ENCODE peak calls at places on chromosomes 13 and 19, in eight cellular contexts. Y is thoracic aorta, X is activated B cell treated with CpG ODN at 0.5 μM for 24 hours, B is cardiac muscle cell, T is bronchial epithelial cell, C is endothelial cell, Z is cardiac fibroblast, E is endodermal cell. U is an unnamed sample.

GRCh38 chr13:33927315-33927714 is 109.4 kb downstream of the RFC3 start:
- DNase-seq in Y (no peak), X (no peak), B (peak; percentile 60), T (peak; percentile 20), C (no peak), Z (peak; percentile 77), E (no peak), U (no peak)

GRCh38 chr19:55528030-55528801 is 8.7 kb downstream of the SBK2 start:
- DNase-seq in Y (no peak), X (no peak), B (peak; percentile 29), T (no peak), C (no peak), Z (no peak), E (no peak), U (no peak)

GRCh38 chr13:46113596-46113995 is 8.8 kb upstream of the CPB2 start:
- DNase-seq in Y (no peak), X (no peak), B (peak; percentile 18), T (peak; percentile 78), C (no peak), Z (peak; percentile 9), E (no peak), U (no peak)

GRCh38 chr19:13507053-13507611 is 853 bp upstream of the CACNA1A start:
- DNase-seq in Y (no peak), X (no peak), B (peak; percentile 40), T (no peak), C (no peak), Z (peak; percentile 28), E (peak; percentile 67), U (no peak)

GRCh38 chr13:75258159-75258782 is 223.7 kb downstream of the TBC1D4 start:
- DNase-seq in Y (no peak), X (no peak), B (peak; percentile 70), T (peak; percentile 65), C (no peak), Z (peak; percentile 74), E (no peak), U (no peak)

GRCh38 chr19:41595258-41595889 is 19.4 kb downstream of the CEACAM21 start:
- DNase-seq in Y (no peak), X (peak; percentile 35), B (peak; percentile 88), T (peak; percentile 83), C (peak; percentile 70), Z (peak; percentile 91), E (peak; percentile 83), U (peak; percentile 76)

GRCh38 chr13:113410472-113411201 is 42.7 kb downstream of the ADPRHL1 start:
- DNase-seq in Y (peak; percentile 66), X (no peak), B (no peak), T (peak; percentile 2), C (no peak), Z (peak; percentile 90), E (no peak), U (no peak)

GRCh38 chr13:92530364-92530763 is 696.2 kb upstream of the GPC6 start:
- DNase-seq in Y (no peak), X (no peak), B (peak; percentile 57), T (no peak), C (no peak), Z (no peak), E (no peak), U (no peak)

GRCh38 chr19:22286151-22286810 is at the start of gene ZNF729:
- DNase-seq in Y (no peak), X (no peak), B (no peak), T (no peak), C (no peak), Z (no peak), E (no peak), U (no peak)

GRCh38 chr19:28472111-28472510 is 740.8 kb downstream of the UQCRFS1 start:
- DNase-seq in Y (no peak), X (no peak), B (no peak), T (no peak), C (no peak), Z (peak; percentile 40), E (no peak), U (no peak)

GRCh38 chr19:13022859-13023636 is 27.8 kb downstream of the NFIX start:
- DNase-seq in Y (no peak), X (no peak), B (peak; percentile 97), T (peak; percentile 87), C (no peak), Z (peak; percentile 96), E (peak; percentile 71), U (no peak)

GRCh38 chr13:74061939-74062595 is 72.1 kb downstream of the KLF12 start:
- DNase-seq in Y (no peak), X (no peak), B (peak; percentile 80), T (no peak), C (no peak), Z (peak; percentile 71), E (no peak), U (no peak)

GRCh38 chr13:71320452-71320851 is 546.6 kb downstream of the DACH1 start:
- DNase-seq in Y (no peak), X (no peak), B (peak; percentile 53), T (peak; percentile 35), C (peak; percentile 41), Z (peak; percentile 61), E (peak; percentile 63), U (no peak)

GRCh38 chr19:14632286-14632685 is 42.4 kb downstream of the ADGRE3 start:
- DNase-seq in Y (no peak), X (no peak), B (peak; percentile 13), T (peak; percentile 45), C (no peak), Z (peak; percentile 49), E (peak; percentile 75), U (peak; percentile 50)

GRCh38 chr13:114111577-114111976 is 20.8 kb downstream of the RASA3 start:
- DNase-seq in Y (no peak), X (no peak), B (no peak), T (no peak), C (no peak), Z (no peak), E (peak; percentile 44), U (peak; percentile 25)

GRCh38 chr19:7603919-7604318 is 8.3 kb downstream of the CAMSAP3 start:
- DNase-seq in Y (no peak), X (no peak), B (peak; percentile 43), T (no peak), C (no peak), Z (no peak), E (no peak), U (no peak)
- TF ChIP-seq CTCF in Y (no peak), X (no peak), B (no peak), T (no peak), C (no peak), Z (no peak), E (no peak), U (no peak)

GRCh38 chr13:102399791-102400618 is 1.8 kb downstream of the FGF14 start:
- DNase-seq in Y (no peak), X (no peak), B (no peak), T (no peak), C (peak; percentile 18), Z (no peak), E (peak; percentile 82), U (no peak)
- TF ChIP-seq CTCF in Y (no peak), X (no peak), B (no peak), T (peak; percentile 4), C (no peak), Z (no peak), E (peak; percentile 45), U (no peak)

DNA sequence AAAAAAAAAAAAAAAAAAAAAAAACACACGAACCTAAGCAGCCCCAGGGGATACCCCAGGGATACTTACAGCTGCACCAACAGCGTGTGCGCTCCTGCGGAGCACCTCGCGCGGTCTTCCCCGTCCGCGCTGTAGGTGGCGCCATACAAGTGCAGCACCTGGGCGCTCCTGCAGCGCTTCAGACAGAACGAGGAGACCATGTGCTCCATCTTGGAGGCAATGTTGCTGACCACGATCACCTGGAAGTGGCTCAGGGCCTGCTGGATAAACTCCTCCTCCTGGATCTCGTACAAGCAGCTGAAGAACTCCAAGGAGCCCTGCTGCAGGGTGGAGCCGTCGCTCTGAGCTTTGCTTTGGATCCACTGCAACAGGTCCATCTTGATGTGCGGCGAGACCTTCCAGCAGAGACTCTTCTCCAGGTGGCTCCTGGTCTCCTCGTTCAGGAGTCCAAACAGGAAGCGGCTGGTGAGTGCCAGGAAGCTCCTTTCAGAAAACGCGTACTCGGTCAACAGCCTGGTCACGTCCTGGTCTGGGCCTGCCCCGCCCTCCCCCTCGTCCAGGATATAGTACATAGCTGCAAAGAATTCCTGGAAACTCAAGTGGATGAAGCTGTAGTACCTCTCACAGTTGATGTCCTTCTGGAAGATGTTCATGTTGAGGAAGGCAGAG is 14.5 kb downstream of the NLRP12 start:
- DNase-seq in Y (no peak), X (no peak), B (no peak), T (no peak), C (peak; percentile 36), Z (no peak), E (peak; percentile 89), U (no peak)
- TF ChIP-seq CTCF in Y (no peak), X (no peak), B (peak; percentile 22), T (no peak), C (peak; percentile 59), Z (peak; percentile 30), E (peak; percentile 75), U (no peak)

DNA sequence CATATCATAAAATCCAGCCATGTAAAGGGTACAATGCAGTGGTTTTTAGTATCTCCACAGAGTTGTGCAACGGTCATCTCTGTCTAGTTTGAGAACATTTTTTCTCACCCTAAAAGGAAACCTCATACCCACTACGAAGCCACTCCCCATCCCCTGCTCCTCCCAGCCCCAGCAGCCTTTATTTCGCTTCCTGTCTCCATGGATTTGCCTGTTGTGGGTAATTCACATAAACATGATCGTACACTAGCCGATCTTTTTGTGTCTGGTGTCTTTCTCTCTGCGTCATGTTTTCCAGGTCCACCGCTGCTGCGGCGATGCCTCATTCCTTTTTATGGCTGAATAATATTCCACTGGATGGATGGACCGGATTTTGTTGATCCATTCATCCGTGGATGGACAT is 28.6 kb downstream of the BICRA start:
- DNase-seq in Y (no peak), X (no peak), B (peak; percentile 94), T (no peak), C (no peak), Z (peak; percentile 74), E (no peak), U (no peak)
- TF ChIP-seq CTCF in Y (no peak), X (no peak), B (no peak), T (no peak), C (no peak), Z (no peak), E (no peak), U (no peak)

GRCh38 chr13:43195112-43195511 is 171.7 kb downstream of the DNAJC15 start:
- DNase-seq in Y (no peak), X (no peak), B (no peak), T (no peak), C (no peak), Z (no peak), E (no peak), U (no peak)

GRCh38 chr13:43196750-43197149 is 173.4 kb downstream of the DNAJC15 start:
- DNase-seq in Y (no peak), X (no peak), B (no peak), T (no peak), C (no peak), Z (peak; percentile 11), E (no peak), U (no peak)

GRCh38 chr13:43196171-43196611 is 172.8 kb downstream of the DNAJC15 start:
- DNase-seq in Y (no peak), X (no peak), B (peak; percentile 53), T (no peak), C (no peak), Z (peak; percentile 40), E (no peak), U (no peak)

GRCh38 chr13:43193789-43194188 is 170.4 kb downstream of the DNAJC15 start:
- DNase-seq in Y (no peak), X (no peak), B (no peak), T (no peak), C (no peak), Z (no peak), E (no peak), U (no peak)

GRCh38 chr13:43195551-43195950 is 172.2 kb downstream of the DNAJC15 start:
- DNase-seq in Y (no peak), X (no peak), B (no peak), T (peak; percentile 15), C (no peak), Z (no peak), E (no peak), U (no peak)
- TF ChIP-seq CTCF in Y (no peak), X (no peak), B (peak; percentile 12), T (peak; percentile 37), C (no peak), Z (peak; percentile 21), E (peak; percentile 64), U (no peak)